ENCODE peak calls at places on chromosomes 1 and 21, in four cellular contexts. E is left ventricle myocardium inferior, L is HCT116, Y is mesenchymal stem cell. B is an unnamed sample. For H3K27me3 and H3K4me1, the result is how much of the 10 kb centered on the place peaks cover.

GRCh38 chr1:90723561-90724108 is 6.5 kb upstream of the BARHL2 start:
- DNase-seq in E (no peak), Y (no peak), L (no peak), B (no peak)

GRCh38 chr1:198465201-198466144 is 75.0 kb downstream of the ATP6V1G3 start:
- DNase-seq in Y (peak), L (no peak), E (no peak), B (peak)

GRCh38 chr21:26115346-26115745 is 55.2 kb downstream of the APP start:
- DNase-seq in Y (no peak), L (no peak), E (no peak), B (no peak)

GRCh38 chr1:215484111-215484914 is 82.8 kb upstream of the KCTD3 start:
- DNase-seq in Y (peak), L (no peak), E (no peak), B (no peak)

GRCh38 chr21:24290151-24290833 is 1317.0 kb downstream of the MRPL39 start:
- DNase-seq in E (no peak), L (no peak), Y (no peak), B (no peak)

GRCh38 chr1:167548059-167548932 is 5.3 kb downstream of the CREG1 start:
- DNase-seq in E (no peak), L (no peak), Y (peak), B (no peak)

GRCh38 chr1:71738256-71738655 is 544.1 kb downstream of the NEGR1 start:
- DNase-seq in E (no peak), Y (no peak), L (no peak), B (no peak)

GRCh38 chr1:165887877-165888551 is 60.6 kb downstream of the UCK2 start:
- DNase-seq in Y (no peak), L (no peak), E (no peak), B (no peak)

GRCh38 chr1:202599669-202600431 is 110.4 kb downstream of the SYT2 start:
- DNase-seq in L (peak), Y (peak), E (peak), B (peak)

GRCh38 chr1:9984253-9984652 is 12.8 kb upstream of the RBP7 start:
- DNase-seq in E (no peak), L (no peak), Y (no peak), B (no peak)

GRCh38 chr1:210883821-210884220 is 250.1 kb downstream of the KCNH1 start:
- DNase-seq in E (no peak), L (no peak), Y (peak), B (peak)

GRCh38 chr1:73611681-73612080 is 586.3 kb downstream of the LRRIQ3 start:
- DNase-seq in Y (no peak), E (no peak), L (no peak), B (no peak)

GRCh38 chr1:55588300-55588699 is 373.1 kb upstream of the USP24 start:
- DNase-seq in E (no peak), L (no peak), Y (no peak), B (no peak)
- H3K27me3 ChIP-seq in E (under half), L (under half), Y (under half), B (under half)

GRCh38 chr1:205294914-205295310 is 26.6 kb downstream of the NUAK2 start:
- DNase-seq in L (no peak), E (no peak), Y (no peak), B (no peak)

GRCh38 chr1:205291577-205291976 is 30.0 kb downstream of the NUAK2 start:
- DNase-seq in E (no peak), L (no peak), Y (no peak), B (no peak)

GRCh38 chr1:205293350-205294074 is 28.0 kb downstream of the NUAK2 start:
- DNase-seq in L (no peak), Y (no peak), E (no peak), B (no peak)

GRCh38 chr1:205296154-205296553 is 25.4 kb downstream of the NUAK2 start:
- DNase-seq in E (no peak), Y (no peak), L (no peak), B (no peak)

GRCh38 chr1:205294175-205294913 is 27.2 kb downstream of the NUAK2 start:
- DNase-seq in E (no peak), Y (peak), L (no peak), B (peak)
- H3K27ac ChIP-seq in E (peak), Y (peak), L (peak), B (peak)

GRCh38 chr1:164673584-164674214 is 114.7 kb downstream of the PBX1 start:
- DNase-seq in E (no peak), Y (no peak), L (no peak), B (peak)
- H3K4me1 ChIP-seq in E (under half), Y (under half), L (under half), B (under half)

GRCh38 chr1:39668111-39668510 is 3.8 kb downstream of the NT5C1A start:
- DNase-seq in Y (no peak), E (peak), L (no peak), B (no peak)
- H3K27me3 ChIP-seq in Y (half or more), E (under half), L (under half), B (under half)

GRCh38 chr1:156226116-156226538 is 13.3 kb downstream of the PMF1 start:
- DNase-seq in E (no peak), Y (no peak), L (no peak), B (no peak)

GRCh38 chr1:156226782-156227181 is 14.0 kb downstream of the PMF1 start:
- DNase-seq in L (no peak), E (no peak), Y (no peak), B (no peak)

GRCh38 chr1:156221986-156222692 is 9.3 kb downstream of the PMF1 start:
- DNase-seq in E (no peak), Y (no peak), L (no peak), B (no peak)

GRCh38 chr1:156228501-156228900 is 13.5 kb upstream of the BGLAP start:
- DNase-seq in Y (no peak), E (no peak), L (no peak), B (no peak)

GRCh38 chr1:156225677-156226014 is 12.8 kb downstream of the PMF1 start:
- DNase-seq in L (no peak), Y (no peak), E (no peak), B (no peak)
- H3K27ac ChIP-seq in L (no peak), Y (no peak), E (no peak), B (no peak)

DNA sequence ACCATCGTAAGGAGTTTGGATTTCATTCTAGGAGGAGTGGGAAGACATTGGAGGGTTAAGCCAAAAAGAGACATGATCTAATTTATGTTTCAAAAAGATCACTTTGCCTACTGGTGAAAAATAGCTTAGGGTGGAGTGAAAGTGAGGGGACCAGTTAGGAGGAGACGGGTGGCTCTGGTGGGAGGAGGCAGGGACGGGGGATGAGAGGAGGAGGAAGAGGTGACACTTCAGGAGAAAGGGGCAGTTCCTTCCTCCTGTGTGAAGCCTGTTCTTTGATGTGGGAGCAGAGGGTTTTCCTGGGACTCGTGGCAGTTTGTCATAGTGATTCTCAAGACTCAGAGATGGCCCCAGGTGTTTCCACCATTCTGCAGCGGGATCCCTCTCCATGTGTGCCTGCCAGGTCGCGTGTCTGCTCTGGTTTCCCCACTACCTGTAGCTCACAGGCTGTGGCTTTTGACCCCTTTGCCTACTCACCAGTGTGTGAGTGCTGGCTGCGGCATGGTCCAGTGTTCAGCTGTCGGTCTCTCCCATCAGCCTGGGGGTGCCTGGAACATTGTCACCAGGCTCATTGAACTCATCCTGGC is 102.4 kb downstream of the CNIH3 start:
- DNase-seq in L (no peak), Y (no peak), E (no peak), B (no peak)
- H3K4me1 ChIP-seq in L (under half), Y (under half), E (under half), B (under half)

DNA sequence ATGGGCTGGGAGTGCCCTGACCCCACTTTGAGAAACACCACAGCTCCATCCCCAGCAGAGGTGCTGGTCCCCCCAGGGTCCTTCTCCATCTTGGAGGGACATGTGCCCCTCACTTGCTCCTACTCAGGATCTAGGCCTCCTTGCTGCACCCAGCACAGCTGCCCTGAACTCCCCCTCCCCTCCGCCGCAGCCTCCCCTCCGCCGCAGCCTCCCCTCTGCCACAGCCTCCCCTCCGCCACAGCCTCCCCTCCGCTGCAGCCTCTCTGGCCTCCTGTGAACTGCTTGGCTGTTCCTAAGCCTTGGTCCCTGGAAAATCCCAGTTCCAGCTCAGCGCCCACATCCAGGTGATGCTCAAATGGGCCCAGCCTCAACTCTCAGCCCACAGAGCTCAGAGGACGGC is 15.9 kb upstream of the TSPEAR start:
- DNase-seq in L (no peak), Y (no peak), E (no peak), B (no peak)
- H3K27me3 ChIP-seq in L (under half), Y (half or more), E (half or more), B (under half)

GRCh38 chr21:32747396-32747795 is 19.6 kb upstream of the SYNJ1 start:
- DNase-seq in L (no peak), E (no peak), Y (no peak), B (no peak)
- H3K27ac ChIP-seq in L (no peak), E (no peak), Y (no peak), B (no peak)

DNA sequence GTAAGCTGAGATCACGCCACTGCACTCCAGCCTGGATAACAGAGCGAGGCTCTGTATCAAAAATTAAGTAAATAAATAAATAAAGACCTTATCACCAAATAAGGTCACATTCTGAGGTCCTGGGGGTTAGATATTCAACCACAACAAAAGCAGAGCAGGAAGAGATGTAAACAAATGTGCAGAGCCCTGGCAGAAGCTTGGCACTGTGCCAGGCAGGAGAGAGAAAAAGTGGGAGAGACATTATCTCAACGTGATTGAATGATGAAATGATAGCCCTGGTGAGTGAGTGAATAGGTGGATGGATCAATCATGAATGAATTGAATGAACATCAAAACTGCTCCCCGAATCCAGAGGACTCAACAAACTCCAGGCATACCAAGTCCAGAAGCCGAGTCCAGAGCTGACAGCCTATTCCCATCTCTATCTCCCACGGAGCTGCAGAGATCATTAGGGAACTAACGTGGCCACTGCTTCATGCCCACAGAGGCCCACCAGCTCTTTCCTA is 150.7 kb downstream of the TOMM20 start:
- DNase-seq in Y (no peak), E (no peak), L (no peak), B (no peak)
- H3K4me1 ChIP-seq in Y (under half), E (half or more), L (half or more), B (half or more)

DNA sequence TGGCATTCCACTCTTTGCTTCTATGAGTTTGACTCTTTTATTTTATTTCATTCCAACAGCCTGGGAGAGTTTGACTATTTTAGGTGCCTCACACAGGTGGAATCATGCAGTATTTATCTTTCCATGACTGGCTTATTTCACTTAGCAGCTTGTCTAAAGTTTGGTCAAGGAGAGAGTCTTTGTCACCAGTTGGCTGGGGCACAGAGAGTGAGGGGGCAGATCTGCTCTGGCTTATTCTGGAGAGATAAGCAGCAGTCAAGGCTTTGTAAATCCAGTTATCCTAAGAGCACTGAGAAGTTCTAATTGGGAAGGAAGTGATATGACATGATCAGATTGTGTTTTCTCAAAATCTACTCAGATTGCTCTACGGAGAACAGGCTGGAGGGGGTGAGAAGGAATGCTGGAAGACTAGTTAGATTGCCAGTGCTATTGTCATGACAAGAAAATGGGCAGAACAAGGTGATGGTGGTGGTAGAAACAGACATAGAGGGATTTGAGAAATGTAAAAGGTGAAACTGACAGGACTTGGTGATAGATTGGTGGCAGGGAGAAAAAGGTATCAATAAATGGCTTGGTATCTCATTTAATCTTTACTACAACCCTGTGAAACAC is 12.1 kb upstream of the CTTNBP2NL start:
- DNase-seq in Y (no peak), L (no peak), E (no peak), B (no peak)
- H3K27me3 ChIP-seq in Y (under half), L (under half), E (under half), B (under half)